ENCODE peak calls at places on chromosome 5, in nine cellular contexts. V is heart left ventricle; J is Karpas-422; R is CD8-positive, alpha-beta memory T cell; Q is colonic mucosa; P is thoracic aorta; M is right lobe of liver; D is ovary; W is H9. Y is an unnamed sample. For H3K4me1, the result is how much of the 10 kb centered on the place peaks cover.

GRCh38 chr5:175282611-175283225 is 161.3 kb downstream of the DRD1 start:
- DNase-seq in P (no peak), Q (no peak), W (no peak), M (no peak), V (no peak), R (no peak), D (no peak), J (no peak), Y (no peak)

GRCh38 chr5:155952486-155953105 is 374.4 kb upstream of the SGCD start:
- DNase-seq in M (no peak), P (no peak), D (no peak), W (no peak), R (no peak), V (no peak), J (no peak), Q (no peak), Y (no peak)

GRCh38 chr5:44011518-44011917 is 377.7 kb downstream of the FGF10 start:
- DNase-seq in W (no peak), R (no peak), D (no peak), M (no peak), Q (no peak), V (no peak), P (no peak), J (no peak), Y (no peak)

GRCh38 chr5:90022002-90022710 is 387.4 kb downstream of the CETN3 start:
- DNase-seq in M (no peak), R (no peak), D (no peak), J (no peak), W (no peak), P (no peak), Q (no peak), V (no peak), Y (no peak)

GRCh38 chr5:96927008-96927407 is 8.9 kb upstream of the LNPEP start:
- DNase-seq in Q (no peak), D (no peak), M (no peak), W (no peak), P (no peak), V (no peak), J (no peak), R (no peak), Y (no peak)

GRCh38 chr5:111703662-111704061 is 53.3 kb downstream of the NREP start:
- DNase-seq in P (no peak), J (peak), Q (no peak), D (no peak), W (no peak), R (no peak), V (no peak), M (no peak), Y (no peak)

GRCh38 chr5:142399899-142400298 is 75.1 kb upstream of the SPRY4 start:
- DNase-seq in P (no peak), R (no peak), D (no peak), V (no peak), M (no peak), W (no peak), J (no peak), Q (no peak), Y (no peak)

GRCh38 chr5:124365491-124365890 is 380.9 kb downstream of the ZNF608 start:
- DNase-seq in M (no peak), W (no peak), Q (no peak), P (no peak), D (no peak), R (no peak), V (no peak), J (no peak), Y (no peak)

GRCh38 chr5:72836810-72837209 is 20.3 kb downstream of the TNPO1 start:
- DNase-seq in R (no peak), W (no peak), D (no peak), M (no peak), Q (no peak), V (no peak), J (no peak), P (no peak), Y (no peak)

GRCh38 chr5:174078416-174078815 is 32.9 kb downstream of the NSG2 start:
- DNase-seq in J (no peak), W (no peak), P (no peak), R (no peak), M (no peak), Q (no peak), V (no peak), D (no peak), Y (no peak)

GRCh38 chr5:109406719-109407118 is 3.1 kb downstream of the PJA2 start:
- DNase-seq in P (no peak), V (no peak), W (no peak), M (no peak), R (no peak), Q (no peak), D (no peak), J (no peak), Y (no peak)

GRCh38 chr5:133967715-133968056 is 739 bp downstream of the C5orf15 start:
- DNase-seq in M (no peak), V (no peak), D (no peak), R (peak), W (no peak), Q (peak), P (no peak), J (no peak), Y (no peak)

GRCh38 chr5:139272471-139273321 is 20.8 kb upstream of the MATR3 start:
- DNase-seq in P (no peak), M (no peak), W (no peak), D (no peak), R (peak), V (no peak), J (peak), Q (peak), Y (peak)

GRCh38 chr5:181035991-181036815 is 3.9 kb upstream of the BTNL9 start:
- DNase-seq in V (peak), R (no peak), W (no peak), M (peak), J (no peak), D (no peak), Q (no peak), P (no peak), Y (no peak)

GRCh38 chr5:130652178-130652577 is 512.9 kb downstream of the HINT1 start:
- DNase-seq in R (no peak), J (no peak), W (no peak), M (no peak), D (no peak), Q (no peak), P (no peak), V (no peak), Y (no peak)

GRCh38 chr5:176545388-176545736 is 3.8 kb upstream of the CDHR2 start:
- DNase-seq in J (no peak), V (no peak), R (no peak), W (no peak), D (no peak), P (no peak), M (no peak), Q (no peak), Y (no peak)
- H3K4me1 ChIP-seq in J (under half), V (under half), R (half or more), W (under half), D (under half), P (under half), M (under half), Q (under half), Y (under half)

DNA sequence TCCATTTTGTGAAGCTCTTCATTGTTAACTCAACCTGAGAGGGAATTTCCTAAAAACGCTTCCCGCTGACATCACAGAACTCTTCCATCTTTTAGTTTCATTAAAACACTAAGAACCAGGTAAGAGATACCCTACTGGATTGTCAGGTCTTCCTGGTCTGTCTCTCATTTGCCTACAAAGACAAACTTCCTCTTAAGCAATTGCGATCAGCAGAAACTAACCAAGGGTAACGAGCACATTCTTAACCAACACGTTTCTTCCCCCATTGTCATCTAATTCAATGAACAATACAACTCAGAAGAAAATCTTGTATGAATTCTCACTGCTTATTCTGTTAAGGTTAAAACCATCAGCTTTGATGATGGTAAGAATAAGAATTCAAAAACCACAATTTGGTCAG is 6.6 kb downstream of the FBXW11 start:
- DNase-seq in W (no peak), M (no peak), D (no peak), R (no peak), Q (no peak), V (no peak), P (no peak), J (peak), Y (no peak)
- H3K4me1 ChIP-seq in W (under half), M (under half), D (under half), R (under half), Q (under half), V (half or more), P (half or more), J (half or more), Y (under half)

DNA sequence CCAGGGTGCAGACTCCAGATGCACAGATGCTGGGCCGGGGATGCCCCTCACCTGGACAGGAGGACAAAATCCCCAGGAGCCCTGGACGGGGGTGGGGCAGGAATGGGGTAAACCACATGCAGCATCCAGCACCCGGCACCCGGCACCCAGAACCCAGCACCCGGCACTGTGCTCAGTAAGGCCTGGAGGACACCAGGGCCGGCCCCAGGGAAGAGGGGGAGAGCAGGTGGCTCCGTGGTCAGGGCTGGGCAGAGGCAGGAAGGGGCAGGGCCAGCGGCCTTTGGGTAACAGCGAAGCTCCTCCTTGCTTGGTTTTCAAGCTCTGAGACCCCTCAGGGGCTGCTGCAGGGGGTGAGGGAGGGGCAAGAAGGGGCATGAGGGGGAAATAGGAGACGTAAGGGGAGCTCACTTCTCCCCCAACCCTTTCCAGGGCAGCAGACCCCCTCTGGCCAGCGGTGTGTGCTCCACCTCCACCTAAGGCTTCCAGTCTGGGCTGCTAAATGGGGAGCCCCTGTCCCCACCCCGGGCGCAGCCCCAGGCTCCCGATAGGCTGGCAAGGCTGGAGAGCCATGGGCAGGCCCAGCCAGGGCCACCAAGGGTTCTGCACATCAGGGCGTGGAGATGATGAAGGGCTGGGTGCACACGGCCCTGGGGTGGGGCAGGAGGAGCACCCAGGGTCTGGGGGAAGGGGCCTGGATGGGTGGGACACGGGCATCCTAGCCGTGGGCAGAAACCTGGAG is 17.8 kb upstream of the SLC6A19 start:
- DNase-seq in Q (peak), R (no peak), P (no peak), V (peak), M (peak), D (no peak), J (no peak), W (no peak), Y (no peak)
- H3K4me1 ChIP-seq in Q (under half), R (under half), P (under half), V (under half), M (under half), D (under half), J (under half), W (under half), Y (under half)

GRCh38 chr5:143402464-143403356 is 776 bp downstream of the NR3C1 start:
- DNase-seq in P (peak), D (peak), V (peak), J (peak), W (peak), M (peak), R (peak), Q (peak), Y (peak)

GRCh38 chr5:143399616-143400540 is 3.6 kb downstream of the NR3C1 start:
- DNase-seq in M (no peak), P (no peak), R (no peak), V (no peak), D (no peak), Q (no peak), J (peak), W (no peak), Y (no peak)

GRCh38 chr5:143401846-143402463 is 1.5 kb downstream of the NR3C1 start:
- DNase-seq in Q (no peak), R (peak), W (no peak), M (no peak), P (no peak), V (no peak), J (peak), D (no peak), Y (peak)

GRCh38 chr5:143400541-143401252 is 2.8 kb downstream of the NR3C1 start:
- DNase-seq in V (no peak), P (no peak), J (peak), M (no peak), Q (no peak), D (no peak), W (no peak), R (no peak), Y (no peak)

GRCh38 chr5:143401253-143401845 is 2.1 kb downstream of the NR3C1 start:
- DNase-seq in P (no peak), W (no peak), J (no peak), R (no peak), M (no peak), D (no peak), V (no peak), Q (no peak), Y (no peak)
- H3K4me1 ChIP-seq in P (under half), W (under half), J (under half), R (under half), M (under half), D (under half), V (under half), Q (under half), Y (under half)

GRCh38 chr5:171311698-171312083 is 2.6 kb downstream of the TLX3 start:
- DNase-seq in J (no peak), W (no peak), P (no peak), R (no peak), D (no peak), Q (no peak), M (no peak), V (no peak), Y (no peak)
- H3K4me1 ChIP-seq in J (under half), W (under half), P (half or more), R (under half), D (under half), Q (under half), M (under half), V (half or more), Y (under half)

GRCh38 chr5:157828949-157829639 is 29.9 kb downstream of the CLINT1 start:
- DNase-seq in W (peak), J (peak), V (no peak), M (no peak), R (no peak), P (no peak), D (no peak), Q (no peak), Y (no peak)
- H3K4me1 ChIP-seq in W (under half), J (half or more), V (under half), M (under half), R (under half), P (half or more), D (under half), Q (under half), Y (under half)